ENCODE peak calls at places on chromosomes 16 and 17, in six cellular contexts. O, G, Q, T, K and E are unnamed samples.

GRCh38 chr16:12803203-12804093 is at the start of gene CPPED1:
- DNase-seq in T (peak; percentile 94), Q (peak; percentile 94), G (peak; percentile 94), K (peak; percentile 87), O (peak; percentile 74), E (peak; percentile 95)

GRCh38 chr16:525520-526180 is 1.9 kb upstream of the CAPN15 start:
- DNase-seq in O (no peak), Q (no peak), T (peak; percentile 97), G (peak; percentile 61), K (peak; percentile 75), E (no peak)

GRCh38 chr16:89944773-89945172 is 3.8 kb upstream of the DEF8 start:
- DNase-seq in O (no peak), G (no peak), Q (peak; percentile 60), K (no peak), T (no peak), E (no peak)

GRCh38 chr16:11238272-11239202 is 17.5 kb downstream of the SOCS1 start:
- DNase-seq in Q (no peak), T (no peak), G (no peak), K (no peak), O (no peak), E (no peak)

GRCh38 chr16:55324491-55325447 is 766 bp downstream of the IRX6 start:
- DNase-seq in G (no peak), K (no peak), O (no peak), Q (no peak), T (peak; percentile 18), E (no peak)

GRCh38 chr17:64984776-64985521 is 65.7 kb upstream of the LRRC37A3 start:
- DNase-seq in O (no peak), K (no peak), Q (no peak), G (no peak), T (peak; percentile 30), E (peak; percentile 57)

GRCh38 chr16:10616744-10617640 is 36.6 kb upstream of the EMP2 start:
- DNase-seq in G (no peak), O (no peak), K (no peak), Q (no peak), T (peak; percentile 4), E (peak; percentile 70)

GRCh38 chr17:72104863-72105234 is 16.0 kb upstream of the SOX9 start:
- DNase-seq in T (no peak), K (no peak), Q (no peak), O (no peak), G (no peak), E (no peak)

GRCh38 chr16:27374794-27375499 is 27.0 kb upstream of the IL21R start:
- DNase-seq in Q (peak; percentile 71), O (peak; percentile 86), G (peak; percentile 77), T (peak; percentile 92), K (peak; percentile 61), E (peak; percentile 84)

GRCh38 chr17:49022391-49022941 is 25.3 kb downstream of the IGF2BP1 start:
- DNase-seq in G (no peak), K (no peak), Q (no peak), T (peak; percentile 54), O (no peak), E (peak; percentile 48)

GRCh38 chr16:70715113-70715711 is 29.4 kb upstream of the MTSS2 start:
- DNase-seq in K (no peak), Q (no peak), G (peak; percentile 79), O (no peak), T (peak; percentile 96), E (no peak)

GRCh38 chr16:56860226-56861020 is 4.6 kb upstream of the SLC12A3 start:
- DNase-seq in K (peak; percentile 13), T (no peak), Q (peak; percentile 59), G (no peak), O (no peak), E (no peak)